ENCODE peak calls at places on chromosomes 12 and 14, in six cellular contexts. K, B, G, Y, W and A are unnamed samples.
A peak's percentile ranks its signal among the peaks of the same experiment; 100 is the strongest.

GRCh38 chr14:93017341-93017797 is 94.4 kb downstream of the CHGA start:
- DNase-seq in K (no peak), B (no peak), G (no peak), Y (no peak), W (no peak), A (no peak)

GRCh38 chr14:53032838-53033390 is 82.1 kb upstream of the FERMT2 start:
- DNase-seq in K (no peak), B (no peak), G (no peak), Y (no peak), W (no peak), A (no peak)

GRCh38 chr12:13534242-13534641 is 337.7 kb downstream of the EMP1 start:
- DNase-seq in K (no peak), B (no peak), G (no peak), Y (no peak), W (no peak), A (no peak)

GRCh38 chr14:78788467-78789360 is 618.5 kb downstream of the NRXN3 start:
- DNase-seq in K (no peak), B (no peak), G (no peak), Y (no peak), W (no peak), A (no peak)

GRCh38 chr12:31896514-31897039 is 62.6 kb upstream of the RESF1 start:
- DNase-seq in K (peak; percentile 7), B (peak; percentile 56), G (no peak), Y (no peak), W (no peak), A (no peak)

GRCh38 chr14:32307881-32308582 is 21.1 kb upstream of the AKAP6 start:
- DNase-seq in K (peak; percentile 74), B (no peak), G (no peak), Y (no peak), W (no peak), A (no peak)

GRCh38 chr12:132020292-132020691 is 70.5 kb downstream of the EP400 start:
- DNase-seq in K (no peak), B (no peak), G (no peak), Y (no peak), W (no peak), A (no peak)

GRCh38 chr14:24392327-24393098 is 6.3 kb upstream of the NYNRIN start:
- DNase-seq in K (no peak), B (no peak), G (no peak), Y (no peak), W (no peak), A (peak; percentile 7)

GRCh38 chr12:53063708-53064612 is 14.1 kb downstream of the TNS2 start:
- DNase-seq in K (no peak), B (no peak), G (peak; percentile 95), Y (no peak), W (no peak), A (no peak)